ENCODE peak calls at places on chromosomes 11 and 22, in five cellular contexts. S, K, F, I and N are unnamed samples.
A peak's percentile ranks its signal among the peaks of the same experiment; 100 is the strongest.

GRCh38 chr11:47179655-47179991 is 2.9 kb upstream of the ARFGAP2 start:
- DNase-seq in S (peak; percentile 23), K (peak; percentile 43), F (peak; percentile 54), I (no peak), N (peak; percentile 40)

GRCh38 chr11:131281316-131281715 is 89.1 kb upstream of the NTM start:
- DNase-seq in S (no peak), K (no peak), F (no peak), I (no peak), N (no peak)

GRCh38 chr22:19612866-19613572 is 88.8 kb upstream of the CLDN5 start:
- DNase-seq in S (no peak), K (no peak), F (no peak), I (no peak), N (peak; percentile 67)

GRCh38 chr11:61067782-61068181 is 34.5 kb upstream of the CD5 start:
- DNase-seq in S (no peak), K (no peak), F (no peak), I (no peak), N (no peak)

GRCh38 chr22:27420817-27421361 is 380.7 kb downstream of the MN1 start:
- DNase-seq in S (no peak), K (peak; percentile 42), F (peak; percentile 96), I (no peak), N (no peak)

GRCh38 chr11:47863189-47863892 is 15.2 kb upstream of the NUP160 start:
- DNase-seq in S (peak; percentile 36), K (peak; percentile 91), F (peak; percentile 92), I (no peak), N (no peak)

GRCh38 chr22:27990451-27990840 is 71.4 kb upstream of the PITPNB start:
- DNase-seq in S (no peak), K (no peak), F (no peak), I (no peak), N (no peak)

GRCh38 chr11:86370922-86371614 is 3.6 kb upstream of the CCDC81 start:
- DNase-seq in S (no peak), K (peak; percentile 77), F (peak; percentile 64), I (no peak), N (no peak)

GRCh38 chr11:67238894-67239794 is 27.1 kb upstream of the GRK2 start:
- DNase-seq in S (no peak), K (peak; percentile 8), F (peak; percentile 16), I (no peak), N (no peak)

GRCh38 chr11:27055065-27055682 is 14.6 kb downstream of the BBOX1 start:
- DNase-seq in S (no peak), K (no peak), F (peak; percentile 31), I (no peak), N (no peak)

GRCh38 chr11:45755281-45755859 is 49.6 kb upstream of the SLC35C1 start:
- DNase-seq in S (no peak), K (no peak), F (no peak), I (no peak), N (no peak)

GRCh38 chr22:31295831-31296230 is 3.5 kb upstream of the PIK3IP1 start:
- DNase-seq in S (no peak), K (peak; percentile 48), F (peak; percentile 44), I (no peak), N (no peak)

GRCh38 chr11:110832080-110832479 is 119.8 kb upstream of the ARHGAP20 start:
- DNase-seq in S (no peak), K (no peak), F (no peak), I (no peak), N (no peak)

GRCh38 chr22:44359496-44360110 is 46.9 kb upstream of the SHISAL1 start:
- DNase-seq in S (no peak), K (no peak), F (no peak), I (no peak), N (no peak)

GRCh38 chr11:65487467-65488272 is 11.2 kb upstream of the MALAT1 start:
- DNase-seq in S (no peak), K (peak; percentile 100), F (peak; percentile 100), I (no peak), N (peak; percentile 98)

GRCh38 chr22:39738746-39739145 is 154.8 kb downstream of the ENTHD1 start:
- DNase-seq in S (no peak), K (peak; percentile 51), F (peak; percentile 64), I (no peak), N (no peak)

GRCh38 chr22:42769574-42770447 is 49.1 kb upstream of the A4GALT start:
- DNase-seq in S (no peak), K (peak; percentile 81), F (peak; percentile 86), I (no peak), N (no peak)

GRCh38 chr22:25081409-25081824 is 118.2 kb upstream of the CRYBB3 start:
- DNase-seq in S (peak; percentile 27), K (no peak), F (peak; percentile 1), I (no peak), N (peak; percentile 2)

GRCh38 chr22:35230839-35231584 is 26.3 kb upstream of the HMGXB4 start:
- DNase-seq in S (peak; percentile 0), K (no peak), F (peak; percentile 13), I (no peak), N (no peak)

GRCh38 chr11:848988-849824 is 6.6 kb downstream of the TSPAN4 start:
- DNase-seq in S (no peak), K (no peak), F (no peak), I (no peak), N (no peak)

GRCh38 chr11:131884461-131885073 is 514.2 kb downstream of the NTM start:
- DNase-seq in S (no peak), K (no peak), F (peak; percentile 32), I (no peak), N (no peak)

GRCh38 chr11:17807034-17807433 is 72.5 kb downstream of the KCNC1 start:
- DNase-seq in S (no peak), K (no peak), F (peak; percentile 36), I (no peak), N (no peak)

GRCh38 chr11:36657610-36658225 is 59.7 kb upstream of the RAG2 start:
- DNase-seq in S (no peak), K (no peak), F (no peak), I (no peak), N (no peak)

GRCh38 chr11:63132985-63133775 is 10.8 kb downstream of the SLC22A24 start:
- DNase-seq in S (no peak), K (no peak), F (no peak), I (no peak), N (no peak)

GRCh38 chr11:22778642-22779041 is 51.0 kb downstream of the SVIP start:
- DNase-seq in S (no peak), K (no peak), F (no peak), I (no peak), N (no peak)

GRCh38 chr11:120912504-120912903 is 111.4 kb upstream of the TBCEL start:
- DNase-seq in S (no peak), K (peak; percentile 33), F (peak; percentile 34), I (no peak), N (no peak)

GRCh38 chr11:101866619-101867491 is 48.0 kb upstream of the CEP126 start:
- DNase-seq in S (no peak), K (peak; percentile 85), F (peak; percentile 89), I (no peak), N (no peak)

GRCh38 chr11:12494699-12495098 is 117.3 kb downstream of the PARVA start:
- DNase-seq in S (no peak), K (peak; percentile 6), F (peak; percentile 85), I (no peak), N (no peak)

GRCh38 chr11:101470414-101470813 is 113.4 kb downstream of the TRPC6 start:
- DNase-seq in S (no peak), K (peak; percentile 25), F (no peak), I (no peak), N (no peak)

GRCh38 chr22:26556904-26557303 is 33.0 kb downstream of the TPST2 start:
- DNase-seq in S (no peak), K (no peak), F (no peak), I (no peak), N (no peak)

GRCh38 chr11:63666874-63667273 is 4.3 kb downstream of the ATL3 start:
- DNase-seq in S (no peak), K (peak; percentile 89), F (peak; percentile 73), I (no peak), N (no peak)

GRCh38 chr22:38938925-38939324 is 18.5 kb upstream of the APOBEC3A start:
- DNase-seq in S (no peak), K (no peak), F (no peak), I (no peak), N (no peak)

GRCh38 chr11:6703247-6704063 is 20.3 kb upstream of the MRPL17 start:
- DNase-seq in S (peak; percentile 43), K (peak; percentile 82), F (peak; percentile 85), I (no peak), N (peak; percentile 48)

GRCh38 chr11:76626921-76627391 is 43.6 kb downstream of the LRRC32 start:
- DNase-seq in S (peak; percentile 35), K (peak; percentile 20), F (peak; percentile 76), I (no peak), N (peak; percentile 87)

GRCh38 chr11:65797711-65798110 is 10.8 kb downstream of the OVOL1 start:
- DNase-seq in S (no peak), K (no peak), F (no peak), I (no peak), N (no peak)